ENCODE peak calls at places on chromosomes 16 and 17, in four cellular contexts. W is WTC11, J is HepG2, Z is A549. C is an unnamed sample.

GRCh38 chr16:19997264-19997663 is 76.4 kb downstream of the GPR139 start:
- DNase-seq in J (no peak), W (no peak), Z (no peak), C (no peak)

GRCh38 chr16:24723663-24724062 is 5.8 kb upstream of the TNRC6A start:
- DNase-seq in Z (no peak), W (no peak), J (no peak), C (no peak)

GRCh38 chr17:37100231-37100630 is 151.5 kb downstream of the AATF start:
- DNase-seq in W (no peak), J (no peak), Z (no peak), C (no peak)

GRCh38 chr17:56994009-56994792 is 16.3 kb downstream of the SCPEP1 start:
- DNase-seq in J (no peak), W (no peak), Z (no peak), C (no peak)

GRCh38 chr16:80027007-80027965 is 426.7 kb upstream of the MAF start:
- DNase-seq in J (peak), Z (peak), W (peak), C (peak)

GRCh38 chr16:84295203-84295850 is 649 bp downstream of the WFDC1 start:
- DNase-seq in Z (no peak), W (no peak), J (no peak), C (no peak)

GRCh38 chr17:45043268-45043681 is 8.2 kb downstream of the DCAKD start:
- DNase-seq in W (no peak), Z (no peak), J (no peak), C (no peak)

GRCh38 chr17:28204751-28205150 is 114.2 kb upstream of the TMEM97 start:
- DNase-seq in Z (peak), W (no peak), J (no peak), C (no peak)

GRCh38 chr16:57570301-57571070 is 28.0 kb downstream of the ADGRG5 start:
- DNase-seq in Z (no peak), W (no peak), J (no peak), C (no peak)

GRCh38 chr17:8226536-8227237 is 16.3 kb upstream of the AURKB start:
- DNase-seq in W (peak), J (no peak), Z (peak), C (peak)

GRCh38 chr17:21171970-21172510 is 41.9 kb downstream of the TMEM11 start:
- DNase-seq in J (no peak), Z (no peak), W (no peak), C (no peak)

GRCh38 chr16:56362057-56362655 is 63.2 kb downstream of the AMFR start:
- DNase-seq in J (no peak), W (no peak), Z (no peak), C (no peak)

GRCh38 chr16:79408355-79408754 is 192.2 kb downstream of the MAF start:
- DNase-seq in W (no peak), J (no peak), Z (no peak), C (no peak)

GRCh38 chr17:9324864-9325263 is 250.8 kb downstream of the STX8 start:
- DNase-seq in J (peak), Z (peak), W (no peak), C (no peak)

GRCh38 chr17:29732613-29733012 is 109.9 kb upstream of the CORO6 start:
- DNase-seq in Z (peak), J (no peak), W (no peak), C (no peak)

GRCh38 chr16:31094088-31094423 is 541 bp downstream of the VKORC1 start:
- DNase-seq in J (no peak), W (peak), Z (no peak), C (peak)

GRCh38 chr17:64651889-64652288 is 10.2 kb downstream of the SMURF2 start:
- DNase-seq in Z (no peak), W (no peak), J (no peak), C (no peak)

GRCh38 chr16:29653436-29653835 is 9.6 kb upstream of the SPN start:
- DNase-seq in J (no peak), W (no peak), Z (no peak), C (no peak)

GRCh38 chr16:87227651-87228015 is 89.6 kb downstream of the C16orf95 start:
- DNase-seq in J (no peak), W (no peak), Z (no peak), C (no peak)

DNA sequence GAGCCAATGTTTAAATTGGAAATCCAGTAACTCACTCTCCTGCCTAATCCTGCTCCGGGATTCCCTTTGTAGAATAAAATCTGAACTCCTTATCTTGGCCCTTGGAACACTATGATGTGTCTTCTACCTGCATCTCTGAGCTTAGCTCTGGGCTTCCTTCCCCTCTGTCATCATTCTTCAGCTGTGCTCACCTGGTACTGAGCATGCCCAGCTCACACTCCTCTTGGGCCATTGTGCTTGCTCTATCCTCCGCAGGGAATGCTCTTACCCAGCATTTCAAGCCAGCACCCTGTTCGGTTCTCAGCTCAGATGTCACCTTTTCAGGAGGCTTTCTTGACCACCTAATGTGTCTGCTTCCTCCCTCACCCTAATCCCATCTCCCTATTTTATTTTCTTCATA is 112.7 kb downstream of the ARHGAP44 start:
- DNase-seq in W (no peak), J (no peak), Z (no peak), C (no peak)
- TF ChIP-seq NR3C1 in W (no peak), J (no peak), Z (no peak), C (no peak)

GRCh38 chr17:81422776-81423697 is 27.8 kb downstream of the BAHCC1 start:
- DNase-seq in J (peak), W (no peak), Z (peak), C (no peak)
- TF ChIP-seq NR3C1 in J (no peak), W (no peak), Z (no peak), C (no peak)

GRCh38 chr17:38703742-38704644 is 1.1 kb upstream of the MLLT6 start:
- DNase-seq in W (peak), Z (no peak), J (peak), C (peak)

GRCh38 chr17:38705523-38705802 is 390 bp downstream of the MLLT6 start:
- DNase-seq in W (no peak), J (no peak), Z (no peak), C (no peak)

GRCh38 chr17:38705803-38706624 is 941 bp downstream of the MLLT6 start:
- DNase-seq in W (peak), J (peak), Z (peak), C (peak)

GRCh38 chr17:38702900-38703741 is 2.0 kb upstream of the MLLT6 start:
- DNase-seq in Z (no peak), W (no peak), J (no peak), C (no peak)

DNA sequence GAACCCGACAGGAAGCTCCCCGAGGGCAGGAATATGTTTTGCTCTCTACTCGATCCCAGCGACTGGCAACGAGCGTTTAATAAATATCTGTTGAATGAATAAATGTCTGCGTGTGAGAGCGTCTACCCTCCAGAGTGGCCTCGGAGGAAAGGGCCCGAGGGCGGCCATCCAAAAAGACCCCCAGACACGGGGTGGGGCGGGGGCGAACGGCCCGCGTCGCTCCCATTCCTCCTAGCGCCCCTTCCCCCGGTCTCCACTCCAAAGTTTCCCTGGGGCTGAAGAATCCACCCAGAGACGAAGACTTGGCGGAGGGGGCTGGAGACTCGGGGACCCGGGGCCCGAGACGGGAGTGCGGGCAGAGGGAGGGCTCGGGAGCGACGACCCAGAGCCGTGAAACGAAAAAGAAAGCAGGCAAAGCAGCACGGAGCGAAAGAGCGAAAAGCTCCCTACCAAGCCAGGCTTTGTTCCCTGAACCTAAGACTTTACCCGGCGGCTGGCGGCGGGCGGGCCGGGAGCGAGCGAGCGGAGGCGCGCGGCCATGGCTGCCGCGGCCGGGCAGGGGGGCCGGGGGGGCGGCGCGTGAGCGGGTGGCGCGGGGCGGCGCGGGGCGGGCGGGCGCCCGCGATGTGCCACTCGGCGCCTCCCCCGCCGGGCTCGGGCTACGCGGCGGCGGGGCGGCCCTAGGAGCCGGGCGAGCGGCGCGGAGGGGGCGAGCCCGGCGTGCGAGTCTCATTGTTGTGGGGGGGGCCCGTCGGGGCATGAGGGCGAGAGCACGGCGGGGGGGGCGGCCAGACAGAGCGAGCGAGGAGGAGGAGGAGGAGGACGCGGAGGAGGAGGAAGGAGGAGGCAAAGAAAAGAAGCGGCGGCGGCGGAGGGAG is at the start of gene MLLT6:
- DNase-seq in Z (peak), J (peak), W (peak), C (peak)
- TF ChIP-seq NR3C1 in Z (no peak), J (no peak), W (no peak), C (no peak)

DNA sequence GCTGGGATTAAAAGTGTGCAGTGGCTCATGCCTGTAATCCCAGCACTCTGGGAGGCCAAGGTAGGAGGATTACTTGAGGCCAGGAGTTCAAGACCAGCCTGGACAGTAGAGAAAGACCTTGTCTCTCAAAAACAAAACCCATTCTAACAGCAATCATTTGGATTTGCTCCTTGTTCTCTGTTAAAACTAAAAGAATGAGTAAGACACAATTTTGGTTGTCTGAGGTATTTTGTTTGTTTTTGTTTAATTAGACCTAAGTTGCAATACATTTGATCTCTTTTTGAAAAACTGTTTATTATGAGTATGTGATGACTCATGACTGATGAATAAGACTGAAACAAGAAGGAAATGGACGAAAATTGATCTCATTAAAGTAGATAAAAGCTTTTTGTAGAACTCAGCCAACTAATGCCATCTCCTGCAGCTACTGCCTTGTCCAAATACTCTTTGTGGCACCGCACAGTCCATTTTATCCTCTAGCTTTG is 29.0 kb downstream of the GLG1 start:
- DNase-seq in W (no peak), Z (no peak), J (no peak), C (no peak)
- TF ChIP-seq NR3C1 in W (no peak), Z (no peak), J (no peak), C (no peak)

GRCh38 chr16:4689091-4689671 is 4.2 kb upstream of the NUDT16L1 start:
- DNase-seq in Z (no peak), J (no peak), W (no peak), C (no peak)
- TF ChIP-seq NR3C1 in Z (no peak), J (no peak), W (no peak), C (no peak)

GRCh38 chr17:78263063-78263735 is 31.8 kb downstream of the TMEM235 start:
- DNase-seq in W (no peak), J (peak), Z (no peak), C (peak)
- TF ChIP-seq NR3C1 in W (no peak), J (no peak), Z (no peak), C (no peak)

DNA sequence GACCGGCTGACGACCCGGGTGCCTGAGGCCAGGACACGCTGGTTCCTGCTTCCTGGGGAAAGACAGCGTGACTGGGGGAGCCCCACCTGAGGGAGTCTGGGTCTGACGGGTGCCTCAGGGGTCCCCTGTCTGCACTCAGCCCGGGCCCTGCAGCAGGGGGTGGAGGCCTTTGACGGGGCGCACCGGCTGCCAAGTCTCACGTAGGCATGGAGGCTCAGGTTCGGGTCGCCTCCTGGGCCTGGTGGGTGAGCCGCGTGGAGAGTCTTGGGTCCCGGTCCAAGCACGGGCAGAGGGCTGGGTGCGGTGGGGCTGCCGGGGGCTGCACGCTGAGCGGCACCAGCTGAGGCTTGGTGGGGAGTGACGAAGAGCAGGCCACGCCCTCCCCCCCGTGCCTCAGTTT is 40.9 kb downstream of the SOX8 start:
- DNase-seq in J (no peak), W (no peak), Z (no peak), C (no peak)
- TF ChIP-seq NR3C1 in J (no peak), W (no peak), Z (no peak), C (no peak)

C was measured in K562.